ENCODE peak calls at places on chromosomes 3 and 15, in four cellular contexts. D is IMR-90, L is K562, O is GM12878. W is an unnamed sample.

GRCh38 chr3:29822051-29822450 is 541.2 kb downstream of the RBMS3 start:
- DNase-seq in D (peak), L (no peak), O (no peak), W (no peak)

GRCh38 chr15:60423540-60423939 is 25.8 kb upstream of the ANXA2 start:
- DNase-seq in D (peak), L (no peak), O (no peak), W (no peak)

GRCh38 chr15:81293728-81294500 is 30.0 kb downstream of the STARD5 start:
- DNase-seq in D (no peak), L (no peak), O (peak), W (no peak)

GRCh38 chr15:76060098-76060989 is 559 bp downstream of the TMEM266 start:
- DNase-seq in D (no peak), L (no peak), O (peak), W (no peak)

GRCh38 chr15:37034835-37035234 is 65.5 kb downstream of the MEIS2 start:
- DNase-seq in D (no peak), L (no peak), O (no peak), W (no peak)

GRCh38 chr3:151443583-151443982 is 17.3 kb downstream of the IGSF10 start:
- DNase-seq in D (no peak), L (no peak), O (no peak), W (no peak)

GRCh38 chr15:98549741-98550140 is 98.6 kb upstream of the IGF1R start:
- DNase-seq in D (no peak), L (no peak), O (no peak), W (no peak)

GRCh38 chr3:94210256-94210655 is 147.4 kb downstream of the NSUN3 start:
- DNase-seq in D (no peak), L (no peak), O (no peak), W (no peak)

GRCh38 chr3:194161181-194162045 is 25.5 kb downstream of the HES1 start:
- DNase-seq in D (no peak), L (no peak), O (no peak), W (no peak)

GRCh38 chr3:155744091-155744625 is 713 bp downstream of the PLCH1 start:
- DNase-seq in D (peak), L (peak), O (no peak), W (peak)

GRCh38 chr3:179671709-179672337 is 19.0 kb downstream of the USP13 start:
- DNase-seq in D (peak), L (no peak), O (no peak), W (no peak)

GRCh38 chr15:35909414-35909813 is 363.4 kb upstream of the DPH6 start:
- DNase-seq in D (no peak), L (no peak), O (no peak), W (no peak)

GRCh38 chr3:140724856-140725812 is 47.3 kb downstream of the TRIM42 start:
- DNase-seq in D (no peak), L (no peak), O (no peak), W (no peak)

GRCh38 chr15:67186226-67186649 is 68.2 kb downstream of the AAGAB start:
- DNase-seq in D (no peak), L (no peak), O (no peak), W (no peak)

GRCh38 chr15:40499931-40500330 is 29.1 kb downstream of the CHST14 start:
- DNase-seq in D (no peak), L (no peak), O (no peak), W (no peak)

GRCh38 chr15:56913670-56914069 is 4.8 kb upstream of the TCF12 start:
- DNase-seq in D (peak), L (no peak), O (no peak), W (no peak)
- TF ChIP-seq CHD1 in D (no peak), L (no peak), O (no peak), W (no peak)

DNA sequence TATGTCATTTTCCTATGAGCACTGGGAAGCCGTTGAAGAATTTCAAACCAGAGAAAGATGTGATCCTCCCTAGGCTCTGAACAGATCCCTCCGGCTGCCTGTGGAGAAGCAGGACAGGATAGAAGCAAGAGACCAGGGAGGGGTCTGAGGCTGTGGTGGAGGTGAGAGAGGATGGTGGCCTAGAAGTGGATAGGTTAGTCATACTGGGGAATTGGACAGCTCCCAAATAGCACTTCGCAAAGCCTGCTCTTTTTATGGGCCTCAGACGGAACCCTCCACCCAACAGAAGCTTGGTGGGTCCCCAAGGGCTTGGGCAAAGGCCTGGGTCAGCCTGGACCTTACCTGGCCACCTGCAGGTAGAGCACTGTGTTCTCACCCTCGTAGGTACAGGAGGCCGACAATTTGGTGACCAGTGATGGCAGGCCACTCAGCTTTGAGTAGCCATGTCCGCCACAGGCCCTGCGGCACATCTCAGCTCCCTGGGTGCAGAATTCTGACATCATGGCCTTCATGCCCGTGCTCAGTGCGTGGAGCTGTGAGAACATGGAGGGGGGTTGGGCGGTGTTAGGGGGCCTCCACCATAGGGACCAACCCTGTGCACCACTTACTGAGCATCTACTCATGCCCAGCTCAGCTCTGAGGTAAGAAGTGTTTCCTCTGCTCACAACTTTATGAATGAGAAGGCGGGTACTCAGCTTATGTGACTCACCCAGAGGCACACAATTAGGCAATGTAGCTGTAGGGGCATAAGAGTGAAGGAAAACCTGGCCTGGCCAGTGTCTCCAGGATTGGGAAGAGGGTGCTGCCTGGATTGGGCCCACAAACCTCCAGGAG is 10.6 kb downstream of the ACOX2 start:
- DNase-seq in D (peak), L (no peak), O (no peak), W (no peak)
- TF ChIP-seq CHD1 in D (no peak), L (no peak), O (no peak), W (no peak)

DNA sequence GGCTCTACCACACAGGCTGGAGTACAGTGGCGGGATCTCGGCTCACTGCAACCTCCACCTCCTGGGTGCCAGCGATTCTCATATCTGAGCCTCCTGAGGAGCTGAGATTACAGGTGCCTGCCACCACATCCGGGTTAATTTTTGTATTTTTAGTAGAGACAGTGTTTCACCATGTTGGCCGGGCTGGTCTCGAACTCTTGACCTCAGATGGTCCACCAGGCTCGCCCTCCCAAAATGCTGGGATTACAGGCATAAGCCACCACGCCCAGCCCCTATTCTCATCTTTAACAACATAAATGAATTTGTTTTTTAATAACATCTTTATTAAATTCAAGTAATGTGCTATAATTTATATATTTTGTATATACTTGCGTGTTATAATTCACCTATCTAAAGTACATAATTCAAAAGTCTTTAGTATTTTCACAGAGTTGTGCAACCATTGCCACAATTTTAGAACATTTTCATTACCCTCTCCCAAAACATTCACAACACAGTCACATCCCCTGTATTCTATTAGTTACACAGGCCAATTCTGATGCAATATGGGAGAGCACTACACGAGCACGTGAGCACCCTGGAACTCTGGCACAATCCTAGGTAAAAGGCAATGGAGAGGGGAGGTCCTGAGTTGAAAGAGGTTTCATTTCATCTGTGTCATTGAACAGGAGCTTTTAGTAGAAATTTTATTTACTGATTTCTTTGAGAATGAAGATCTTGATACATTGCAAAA is 21.2 kb upstream of the MTMR14 start:
- DNase-seq in D (no peak), L (no peak), O (no peak), W (no peak)
- TF ChIP-seq CHD1 in D (no peak), L (no peak), O (no peak), W (no peak)

DNA sequence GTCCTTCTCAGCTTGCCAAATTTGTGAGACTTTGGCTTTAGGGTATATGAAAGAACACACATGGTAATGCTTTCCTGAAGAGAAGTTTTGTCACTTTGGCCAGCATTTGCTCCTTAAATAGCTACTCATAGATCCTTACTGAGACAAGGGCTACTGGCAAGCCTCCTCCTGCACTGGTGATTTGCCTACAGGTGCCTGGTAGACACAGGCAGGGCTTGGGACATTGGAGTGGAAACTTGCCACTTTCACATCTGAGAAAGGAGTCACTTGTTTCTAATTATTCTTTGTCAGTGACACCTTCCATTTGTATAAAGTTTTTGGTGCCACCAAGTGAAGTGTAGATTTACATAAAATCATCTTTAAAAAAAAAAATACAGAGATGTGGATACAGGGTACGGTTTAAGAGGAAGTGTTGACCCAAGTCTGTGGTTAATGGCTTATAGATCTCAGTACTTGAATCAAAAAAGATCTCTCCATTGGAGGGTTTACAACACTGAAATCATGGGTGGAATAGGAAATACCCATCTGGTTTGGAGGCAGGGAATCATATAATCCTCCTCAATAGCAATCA is 132.8 kb upstream of the GADL1 start:
- DNase-seq in D (no peak), L (no peak), O (no peak), W (no peak)
- TF ChIP-seq CHD1 in D (no peak), L (no peak), O (no peak), W (no peak)

GRCh38 chr3:110101361-110101760 is 764.0 kb upstream of the DPPA4 start:
- DNase-seq in D (peak), L (no peak), O (no peak), W (no peak)

DNA sequence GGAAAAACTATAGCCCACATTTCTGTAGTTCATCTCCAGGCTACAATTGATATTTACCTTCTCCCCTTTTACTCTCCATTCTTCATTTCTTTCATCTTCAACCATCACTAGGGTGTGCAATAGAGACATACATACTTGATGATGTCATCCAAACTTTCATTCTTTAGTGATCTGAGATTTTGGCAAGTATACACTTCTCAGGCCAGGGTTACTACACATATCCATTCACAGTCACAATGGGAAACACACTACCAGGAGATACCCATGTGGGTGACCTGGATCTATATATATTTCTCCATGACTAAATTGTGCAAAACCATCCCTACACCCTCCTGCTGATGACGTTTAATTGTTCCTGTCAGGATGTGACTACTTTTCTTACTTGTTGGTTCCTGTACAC is 769.5 kb upstream of the DPPA4 start:
- DNase-seq in D (peak), L (no peak), O (no peak), W (no peak)
- TF ChIP-seq CHD1 in D (no peak), L (no peak), O (no peak), W (no peak)

GRCh38 chr3:65352951-65353350 is 665.2 kb upstream of the ADAMTS9 start:
- DNase-seq in D (peak), L (no peak), O (no peak), W (no peak)
- TF ChIP-seq CHD1 in D (no peak), L (no peak), O (no peak), W (no peak)

GRCh38 chr3:196193037-196193737 is 18.0 kb downstream of the ZDHHC19 start:
- DNase-seq in D (no peak), L (no peak), O (no peak), W (no peak)
- TF ChIP-seq CHD1 in D (no peak), L (no peak), O (no peak), W (no peak)

DNA sequence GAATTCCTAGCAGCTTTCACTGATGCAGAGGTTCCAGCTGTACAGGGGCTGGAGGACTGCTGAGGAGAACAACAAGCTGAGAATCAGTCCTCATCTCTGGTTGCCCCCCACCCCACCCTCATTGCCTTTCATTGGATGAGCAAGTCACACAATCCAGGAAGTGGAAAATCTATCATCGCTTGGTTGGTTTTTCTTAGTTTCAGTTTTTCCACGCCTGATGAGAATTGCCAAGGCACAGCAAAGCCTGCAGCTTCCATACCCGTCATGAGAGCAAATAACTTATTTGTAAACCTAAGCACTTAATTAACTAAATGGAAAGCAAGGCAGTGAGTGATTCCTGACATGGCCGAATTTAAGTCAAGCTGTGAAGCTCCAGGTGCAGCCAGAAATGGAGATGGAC is 21.4 kb upstream of the LIPC start:
- DNase-seq in D (peak), L (no peak), O (peak), W (no peak)
- TF ChIP-seq CHD1 in D (no peak), L (no peak), O (no peak), W (no peak)